ENCODE peak calls at places on chromosomes 7 and 10, in eight cellular contexts. One of them, this sample, is unnamed.
A peak's percentile ranks its signal among the peaks of the same experiment; 100 is the strongest.

GRCh38 chr7:16644987-16645592 is 464 bp downstream of the ANKMY2 start:
- DNase-seq in astrocyte: no peak
- DNase-seq in fibroblast of lung: peak; percentile 39
- DNase-seq in neural progenitor cell: peak; percentile 75
- DNase-seq in IMR-90: no peak
- DNase-seq in mammary epithelial cell: no peak
- DNase-seq in HCT116: no peak
- DNase-seq in GM12878: no peak
- DNase-seq in this sample: peak; percentile 66

GRCh38 chr10:27258838-27259532 is 18.4 kb upstream of the ACBD5 start:
- DNase-seq in GM12878: no peak
- DNase-seq in astrocyte: no peak
- DNase-seq in neural progenitor cell: peak; percentile 70
- DNase-seq in fibroblast of lung: no peak
- DNase-seq in mammary epithelial cell: no peak
- DNase-seq in IMR-90: no peak
- DNase-seq in HCT116: no peak
- DNase-seq in this sample: peak; percentile 31

GRCh38 chr10:129849853-129850252 is 114.2 kb downstream of the EBF3 start:
- DNase-seq in HCT116: no peak
- DNase-seq in IMR-90: no peak
- DNase-seq in fibroblast of lung: no peak
- DNase-seq in GM12878: no peak
- DNase-seq in mammary epithelial cell: no peak
- DNase-seq in neural progenitor cell: no peak
- DNase-seq in astrocyte: no peak
- DNase-seq in this sample: no peak

GRCh38 chr7:17907014-17907413 is 33.3 kb downstream of the SNX13 start:
- DNase-seq in mammary epithelial cell: peak; percentile 29
- DNase-seq in astrocyte: peak; percentile 9
- DNase-seq in fibroblast of lung: no peak
- DNase-seq in HCT116: no peak
- DNase-seq in IMR-90: peak; percentile 4
- DNase-seq in neural progenitor cell: no peak
- DNase-seq in GM12878: no peak
- DNase-seq in this sample: peak; percentile 18

GRCh38 chr10:69958232-69958902 is 94.3 kb upstream of the MACROH2A2 start:
- DNase-seq in GM12878: no peak
- DNase-seq in IMR-90: peak; percentile 53
- DNase-seq in mammary epithelial cell: peak; percentile 52
- DNase-seq in neural progenitor cell: peak; percentile 66
- DNase-seq in astrocyte: peak; percentile 16
- DNase-seq in fibroblast of lung: peak; percentile 63
- DNase-seq in HCT116: peak; percentile 46
- DNase-seq in this sample: peak; percentile 66

GRCh38 chr10:17906002-17906401 is 45.7 kb upstream of the SLC39A12 start:
- DNase-seq in astrocyte: no peak
- DNase-seq in GM12878: no peak
- DNase-seq in neural progenitor cell: no peak
- DNase-seq in IMR-90: no peak
- DNase-seq in HCT116: no peak
- DNase-seq in fibroblast of lung: no peak
- DNase-seq in mammary epithelial cell: no peak
- DNase-seq in this sample: no peak

GRCh38 chr10:88754272-88754671 is 5.5 kb upstream of the LIPN start:
- DNase-seq in IMR-90: peak; percentile 35
- DNase-seq in neural progenitor cell: no peak
- DNase-seq in astrocyte: peak; percentile 45
- DNase-seq in fibroblast of lung: peak; percentile 66
- DNase-seq in HCT116: no peak
- DNase-seq in mammary epithelial cell: no peak
- DNase-seq in GM12878: no peak
- DNase-seq in this sample: peak; percentile 77

GRCh38 chr7:35734001-35734483 is 39.1 kb upstream of the HERPUD2 start:
- DNase-seq in fibroblast of lung: no peak
- DNase-seq in IMR-90: no peak
- DNase-seq in mammary epithelial cell: no peak
- DNase-seq in astrocyte: no peak
- DNase-seq in neural progenitor cell: no peak
- DNase-seq in GM12878: no peak
- DNase-seq in HCT116: no peak
- DNase-seq in this sample: peak; percentile 12

GRCh38 chr7:20064974-20065862 is 152.0 kb downstream of the MACC1 start:
- DNase-seq in fibroblast of lung: peak; percentile 78
- DNase-seq in neural progenitor cell: no peak
- DNase-seq in HCT116: peak; percentile 18
- DNase-seq in astrocyte: peak; percentile 97
- DNase-seq in mammary epithelial cell: peak; percentile 4
- DNase-seq in GM12878: peak; percentile 57
- DNase-seq in IMR-90: peak; percentile 12
- DNase-seq in this sample: peak; percentile 81

GRCh38 chr10:97711640-97712267 is 1.8 kb upstream of the MARVELD1 start:
- DNase-seq in fibroblast of lung: no peak
- DNase-seq in mammary epithelial cell: no peak
- DNase-seq in HCT116: no peak
- DNase-seq in neural progenitor cell: no peak
- DNase-seq in IMR-90: no peak
- DNase-seq in astrocyte: no peak
- DNase-seq in GM12878: no peak
- DNase-seq in this sample: peak; percentile 24

GRCh38 chr10:77162697-77163096 is 474.9 kb downstream of the KCNMA1 start:
- DNase-seq in astrocyte: peak; percentile 78
- DNase-seq in mammary epithelial cell: peak; percentile 81
- DNase-seq in GM12878: no peak
- DNase-seq in HCT116: no peak
- DNase-seq in fibroblast of lung: peak; percentile 59
- DNase-seq in neural progenitor cell: no peak
- DNase-seq in IMR-90: peak; percentile 89
- DNase-seq in this sample: peak; percentile 89

GRCh38 chr10:131848741-131849590 is 51.8 kb upstream of the PPP2R2D start:
- DNase-seq in mammary epithelial cell: no peak
- DNase-seq in fibroblast of lung: no peak
- DNase-seq in HCT116: no peak
- DNase-seq in IMR-90: no peak
- DNase-seq in neural progenitor cell: no peak
- DNase-seq in GM12878: no peak
- DNase-seq in astrocyte: no peak
- DNase-seq in this sample: no peak

GRCh38 chr10:102509387-102509786 is 5.6 kb downstream of the SUFU start:
- DNase-seq in GM12878: no peak
- DNase-seq in neural progenitor cell: no peak
- DNase-seq in IMR-90: peak; percentile 80
- DNase-seq in mammary epithelial cell: peak; percentile 45
- DNase-seq in HCT116: no peak
- DNase-seq in fibroblast of lung: peak; percentile 53
- DNase-seq in astrocyte: peak; percentile 44
- DNase-seq in this sample: peak; percentile 84

GRCh38 chr10:26770069-26770468 is 72.6 kb downstream of the PDSS1 start:
- DNase-seq in mammary epithelial cell: no peak
- DNase-seq in neural progenitor cell: no peak
- DNase-seq in fibroblast of lung: no peak
- DNase-seq in astrocyte: no peak
- DNase-seq in IMR-90: no peak
- DNase-seq in GM12878: no peak
- DNase-seq in HCT116: no peak
- DNase-seq in this sample: no peak

GRCh38 chr7:5428470-5429252 is 5.0 kb upstream of the TNRC18 start:
- DNase-seq in GM12878: no peak
- DNase-seq in neural progenitor cell: peak; percentile 50
- DNase-seq in fibroblast of lung: peak; percentile 94
- DNase-seq in mammary epithelial cell: peak; percentile 73
- DNase-seq in astrocyte: peak; percentile 86
- DNase-seq in HCT116: no peak
- DNase-seq in IMR-90: peak; percentile 90
- DNase-seq in this sample: peak; percentile 96

GRCh38 chr7:5431485-5432118 is 8.0 kb upstream of the TNRC18 start:
- DNase-seq in HCT116: no peak
- DNase-seq in GM12878: no peak
- DNase-seq in fibroblast of lung: no peak
- DNase-seq in astrocyte: no peak
- DNase-seq in neural progenitor cell: no peak
- DNase-seq in IMR-90: no peak
- DNase-seq in mammary epithelial cell: no peak
- DNase-seq in this sample: no peak

GRCh38 chr7:5429857-5430611 is 6.4 kb upstream of the TNRC18 start:
- DNase-seq in neural progenitor cell: peak; percentile 53
- DNase-seq in HCT116: no peak
- DNase-seq in mammary epithelial cell: peak; percentile 83
- DNase-seq in fibroblast of lung: peak; percentile 42
- DNase-seq in astrocyte: no peak
- DNase-seq in GM12878: no peak
- DNase-seq in IMR-90: peak; percentile 30
- DNase-seq in this sample: peak; percentile 79

GRCh38 chr7:5429253-5429856 is 5.7 kb upstream of the TNRC18 start:
- DNase-seq in HCT116: no peak
- DNase-seq in astrocyte: peak; percentile 50
- DNase-seq in fibroblast of lung: peak; percentile 81
- DNase-seq in mammary epithelial cell: peak; percentile 77
- DNase-seq in IMR-90: peak; percentile 47
- DNase-seq in GM12878: no peak
- DNase-seq in neural progenitor cell: peak; percentile 71
- DNase-seq in this sample: peak; percentile 69

DNA sequence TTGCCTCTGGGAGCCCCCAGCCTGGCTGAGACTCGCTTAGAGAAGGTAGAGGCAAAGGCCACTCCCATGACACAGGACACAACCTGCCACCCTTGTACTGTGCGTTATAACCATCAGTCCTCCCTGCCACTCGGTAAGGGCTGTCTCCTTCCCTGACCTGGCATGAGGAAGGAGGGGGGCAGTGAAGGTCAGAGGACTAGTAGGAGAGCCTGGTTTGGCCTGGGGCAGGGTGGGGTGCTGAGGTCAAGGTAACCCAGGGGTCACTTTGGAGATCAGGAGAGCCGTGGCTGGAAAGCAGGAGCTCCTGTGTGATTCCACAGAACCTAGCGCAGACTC is 6.9 kb upstream of the TNRC18 start:
- DNase-seq in IMR-90: no peak
- DNase-seq in HCT116: no peak
- DNase-seq in astrocyte: no peak
- DNase-seq in mammary epithelial cell: no peak
- DNase-seq in fibroblast of lung: no peak
- DNase-seq in GM12878: no peak
- DNase-seq in neural progenitor cell: no peak
- DNase-seq in this sample: no peak
- H3K9ac ChIP-seq in IMR-90: peak overlapping the region; percentile 90
- H3K9ac ChIP-seq in HCT116: peak overlapping the region; percentile 98
- H3K9ac ChIP-seq in astrocyte: peak overlapping the region; percentile 97
- H3K9ac ChIP-seq in mammary epithelial cell: no peak overlapping the region
- H3K9ac ChIP-seq in fibroblast of lung: no peak overlapping the region
- H3K9ac ChIP-seq in GM12878: no peak overlapping the region
- H3K9ac ChIP-seq in neural progenitor cell: no peak overlapping the region
- H3K9ac ChIP-seq in this sample: peak overlapping the region; percentile 95

GRCh38 chr7:50707607-50708006 is 75.1 kb downstream of the GRB10 start:
- DNase-seq in IMR-90: no peak
- DNase-seq in fibroblast of lung: no peak
- DNase-seq in astrocyte: no peak
- DNase-seq in mammary epithelial cell: no peak
- DNase-seq in HCT116: no peak
- DNase-seq in GM12878: no peak
- DNase-seq in neural progenitor cell: no peak
- DNase-seq in this sample: no peak
- H3K27ac ChIP-seq in IMR-90: no peak overlapping the region
- H3K27ac ChIP-seq in fibroblast of lung: no peak overlapping the region
- H3K27ac ChIP-seq in astrocyte: no peak overlapping the region
- H3K27ac ChIP-seq in mammary epithelial cell: no peak overlapping the region
- H3K27ac ChIP-seq in HCT116: no peak overlapping the region
- H3K27ac ChIP-seq in GM12878: no peak overlapping the region
- H3K27ac ChIP-seq in neural progenitor cell: no peak overlapping the region
- H3K27ac ChIP-seq in this sample: peak overlapping the region; percentile 33

DNA sequence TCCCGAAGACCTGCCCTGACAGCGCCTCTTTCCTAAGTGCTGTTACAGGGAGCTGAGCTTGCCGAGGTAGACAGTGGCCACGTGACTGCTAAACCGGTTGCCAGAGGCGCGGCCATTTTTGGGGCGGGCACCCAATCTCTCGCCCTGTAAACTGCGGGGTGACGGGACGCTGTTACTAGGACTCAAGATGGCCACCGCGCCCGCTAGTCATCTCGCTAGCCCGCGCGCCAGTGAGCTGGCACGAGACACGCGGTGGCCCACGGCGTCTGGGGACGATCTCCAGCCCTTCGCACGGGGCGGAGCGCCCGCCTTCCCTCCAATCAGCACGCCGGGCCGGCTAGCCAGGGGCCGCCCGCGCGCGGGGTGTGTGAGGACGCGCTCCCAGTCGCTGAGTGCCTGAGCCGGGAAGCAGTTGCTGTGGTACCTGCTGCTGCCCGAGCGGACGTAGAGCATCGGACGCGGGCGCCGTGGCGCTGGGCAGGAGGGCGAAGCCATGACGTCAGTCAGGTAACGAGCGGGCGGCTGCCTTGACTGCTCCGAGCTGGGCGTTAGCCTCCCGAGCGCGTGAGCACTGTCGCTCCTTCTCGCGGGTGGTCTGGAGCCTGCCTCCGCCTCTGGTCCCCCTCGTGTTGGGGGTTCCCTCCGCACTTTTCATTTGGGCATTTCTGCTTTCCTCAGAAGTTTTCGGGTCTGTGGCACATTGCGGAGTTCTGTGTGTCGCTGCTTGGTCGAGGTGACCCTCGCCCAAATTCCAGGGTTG is 25.5 kb downstream of the ADK start:
- DNase-seq in GM12878: peak; percentile 84
- DNase-seq in HCT116: peak; percentile 85
- DNase-seq in IMR-90: peak; percentile 92
- DNase-seq in astrocyte: peak; percentile 86
- DNase-seq in fibroblast of lung: peak; percentile 91
- DNase-seq in neural progenitor cell: peak; percentile 94
- DNase-seq in mammary epithelial cell: peak; percentile 99
- DNase-seq in this sample: peak; percentile 99
- H3K4me3 ChIP-seq in GM12878: peak overlapping the region; percentile 88
- H3K4me3 ChIP-seq in HCT116: peak overlapping the region; percentile 90
- H3K4me3 ChIP-seq in IMR-90: peak overlapping the region; percentile 82
- H3K4me3 ChIP-seq in astrocyte: peak overlapping the region; percentile 94
- H3K4me3 ChIP-seq in fibroblast of lung: peak overlapping the region; percentile 69
- H3K4me3 ChIP-seq in neural progenitor cell: peak overlapping the region; percentile 62
- H3K4me3 ChIP-seq in mammary epithelial cell: peak overlapping the region; percentile 77
- H3K4me3 ChIP-seq in this sample: peak overlapping the region; percentile 87

DNA sequence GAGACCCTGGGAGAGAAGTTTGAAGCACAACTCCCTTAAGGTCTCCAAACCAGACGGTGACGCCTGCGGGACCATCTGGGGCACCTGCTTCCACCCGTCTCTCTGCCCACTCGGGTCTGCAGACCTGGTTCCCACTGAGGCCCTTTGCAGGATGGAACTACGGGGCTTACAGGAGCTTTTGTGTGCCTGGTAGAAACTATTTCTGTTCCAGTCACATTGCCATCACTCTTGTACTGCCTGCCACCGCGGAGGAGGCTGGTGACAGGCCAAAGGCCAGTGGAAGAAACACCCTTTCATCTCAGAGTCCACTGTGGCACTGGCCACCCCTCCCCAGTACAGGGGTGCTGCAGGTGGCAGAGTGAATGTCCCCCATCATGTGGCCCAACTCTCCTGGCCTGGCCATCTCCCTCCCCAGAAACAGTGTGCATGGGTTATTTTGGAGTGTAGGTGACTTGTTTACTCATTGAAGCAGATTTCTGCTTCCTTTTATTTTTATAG is 10.8 kb downstream of the SERPINE1 start:
- DNase-seq in mammary epithelial cell: peak; percentile 35
- DNase-seq in HCT116: no peak
- DNase-seq in fibroblast of lung: no peak
- DNase-seq in astrocyte: no peak
- DNase-seq in neural progenitor cell: no peak
- DNase-seq in GM12878: no peak
- DNase-seq in IMR-90: no peak
- DNase-seq in this sample: peak; percentile 46
- H3K9ac ChIP-seq in mammary epithelial cell: peak overlapping the region; percentile 41
- H3K9ac ChIP-seq in HCT116: peak overlapping the region; percentile 66
- H3K9ac ChIP-seq in fibroblast of lung: no peak overlapping the region
- H3K9ac ChIP-seq in astrocyte: peak overlapping the region; percentile 61
- H3K9ac ChIP-seq in neural progenitor cell: no peak overlapping the region
- H3K9ac ChIP-seq in GM12878: no peak overlapping the region
- H3K9ac ChIP-seq in IMR-90: peak overlapping the region; percentile 21
- H3K9ac ChIP-seq in this sample: peak overlapping the region; percentile 56